ENCODE peak calls at places on chromosome 4, in ten cellular contexts. Y is NCI-H1436 treated with DMSO at 0.1 percent for 48 hours; U is effector CD4-positive, alpha-beta T cell; Z is activated T-helper 1 cell treated with anti-CD3 and anti-CD28 coated beads, Interleukin-2, amount 50 U/mL, for 16 hours; G is T follicular helper cell; H is activated T-helper 9 cell treated with anti-CD3 and anti-CD28 coated beads, Interleukin-2, amount 50 U/mL, for 16 hours; P is IMR-90; L is activated gamma-delta T cell treated with Interleukin-2 at 50 U/mL for 16 hours; K is HT-29; N is uterus. V is an unnamed sample.

GRCh38 chr4:44544158-44544557 is 95.5 kb upstream of the KCTD8 start:
- DNase-seq in Y (no peak), U (no peak), Z (no peak), G (no peak), H (no peak), P (no peak), L (no peak), K (no peak), N (no peak), V (no peak)

GRCh38 chr4:154743683-154744340 is at the start of gene LRAT:
- DNase-seq in Y (no peak), U (peak), Z (no peak), G (no peak), H (no peak), P (no peak), L (no peak), K (no peak), N (no peak), V (no peak)

GRCh38 chr4:38381788-38382187 is 282.2 kb upstream of the KLF3 start:
- DNase-seq in Y (no peak), U (no peak), Z (no peak), G (no peak), H (no peak), P (no peak), L (no peak), K (no peak), N (peak), V (no peak)

GRCh38 chr4:40887690-40888089 is 137.9 kb downstream of the NSUN7 start:
- DNase-seq in Y (no peak), U (no peak), Z (no peak), G (no peak), H (no peak), P (peak), L (no peak), K (no peak), N (peak), V (no peak)

GRCh38 chr4:2660596-2661211 is 95.4 kb downstream of the TNIP2 start:
- DNase-seq in Y (no peak), U (no peak), Z (no peak), G (no peak), H (no peak), P (peak), L (no peak), K (no peak), N (no peak), V (no peak)

GRCh38 chr4:47913328-47913727 is 1.1 kb downstream of the NFXL1 start:
- DNase-seq in Y (no peak), U (no peak), Z (no peak), G (no peak), H (no peak), P (peak), L (no peak), K (no peak), N (no peak), V (no peak)

GRCh38 chr4:187016101-187016500 is 292.4 kb upstream of the FAT1 start:
- DNase-seq in Y (no peak), U (no peak), Z (no peak), G (no peak), H (no peak), P (no peak), L (no peak), K (no peak), N (no peak), V (no peak)

GRCh38 chr4:8295471-8295870 is 25.9 kb downstream of the HTRA3 start:
- DNase-seq in Y (no peak), U (no peak), Z (no peak), G (no peak), H (no peak), P (no peak), L (no peak), K (no peak), N (peak), V (no peak)

GRCh38 chr4:75429208-75429607 is 85.0 kb downstream of the RCHY1 start:
- DNase-seq in Y (no peak), U (no peak), Z (no peak), G (no peak), H (no peak), P (no peak), L (no peak), K (no peak), N (no peak), V (no peak)

GRCh38 chr4:185872747-185873380 is 60.9 kb upstream of the SORBS2 start:
- DNase-seq in Y (no peak), U (no peak), Z (no peak), G (no peak), H (no peak), P (peak), L (no peak), K (no peak), N (no peak), V (no peak)

V was measured in vagina.